ENCODE peak calls at places on chromosome 9, in eight cellular contexts. R, Q, X, I, V, L, D and F are unnamed samples.
A peak's percentile ranks its signal among the peaks of the same experiment; 100 is the strongest.

GRCh38 chr9:25261445-25261844 is 416.8 kb downstream of the TUSC1 start:
- DNase-seq in R (no peak), Q (no peak), X (no peak), I (no peak), V (no peak), L (no peak), D (no peak), F (no peak)

GRCh38 chr9:108672475-108673065 is 183.2 kb downstream of the ACTL7B start:
- DNase-seq in R (no peak), Q (no peak), X (peak; percentile 12), I (no peak), V (no peak), L (no peak), D (no peak), F (no peak)

GRCh38 chr9:92728831-92729734 is 35.5 kb downstream of the BICD2 start:
- DNase-seq in R (peak; percentile 52), Q (no peak), X (no peak), I (peak; percentile 20), V (no peak), L (peak; percentile 1), D (peak; percentile 24), F (no peak)

GRCh38 chr9:33942471-33943083 is 106.1 kb downstream of the UBAP2 start:
- DNase-seq in R (no peak), Q (no peak), X (peak; percentile 63), I (peak; percentile 93), V (no peak), L (no peak), D (peak; percentile 78), F (no peak)

GRCh38 chr9:103755986-103756385 is 338.1 kb upstream of the SMC2 start:
- DNase-seq in R (no peak), Q (no peak), X (no peak), I (no peak), V (no peak), L (no peak), D (no peak), F (no peak)

GRCh38 chr9:121825481-121825830 is 174.0 kb downstream of the DAB2IP start:
- DNase-seq in R (no peak), Q (no peak), X (no peak), I (no peak), V (no peak), L (no peak), D (no peak), F (no peak)

GRCh38 chr9:8907863-8908262 is 1108.3 kb upstream of the DMAC1 start:
- DNase-seq in R (no peak), Q (no peak), X (no peak), I (no peak), V (no peak), L (no peak), D (no peak), F (no peak)

GRCh38 chr9:93187047-93187446 is 3.1 kb downstream of the WNK2 start:
- DNase-seq in R (no peak), Q (peak; percentile 55), X (no peak), I (no peak), V (no peak), L (peak; percentile 59), D (no peak), F (peak; percentile 75)

GRCh38 chr9:26975728-26976707 is 19.8 kb downstream of the IFT74 start:
- DNase-seq in R (no peak), Q (peak; percentile 14), X (peak; percentile 14), I (peak; percentile 46), V (no peak), L (peak; percentile 76), D (peak; percentile 57), F (no peak)

GRCh38 chr9:14119694-14120514 is 194.0 kb downstream of the NFIB start:
- DNase-seq in R (no peak), Q (no peak), X (peak; percentile 88), I (peak; percentile 70), V (no peak), L (no peak), D (peak; percentile 35), F (no peak)

GRCh38 chr9:109894921-109895758 is 115.1 kb downstream of the PALM2AKAP2 start:
- DNase-seq in R (peak; percentile 50), Q (no peak), X (peak; percentile 83), I (peak; percentile 89), V (no peak), L (no peak), D (peak; percentile 37), F (no peak)

GRCh38 chr9:7974335-7975005 is 174.9 kb upstream of the DMAC1 start:
- DNase-seq in R (peak; percentile 18), Q (no peak), X (no peak), I (no peak), V (no peak), L (no peak), D (no peak), F (no peak)

GRCh38 chr9:72156586-72156985 is 7.3 kb downstream of the GDA start:
- DNase-seq in R (no peak), Q (no peak), X (no peak), I (no peak), V (no peak), L (no peak), D (no peak), F (no peak)

GRCh38 chr9:73080110-73080683 is 71.5 kb upstream of the ANXA1 start:
- DNase-seq in R (no peak), Q (no peak), X (no peak), I (no peak), V (no peak), L (peak; percentile 46), D (no peak), F (no peak)

GRCh38 chr9:132857601-132858342 is 20.3 kb downstream of the AK8 start:
- DNase-seq in R (no peak), Q (peak; percentile 58), X (no peak), I (peak; percentile 31), V (no peak), L (no peak), D (peak; percentile 55), F (peak; percentile 39)

GRCh38 chr9:126462617-126463016 is 136.0 kb downstream of the MVB12B start:
- DNase-seq in R (no peak), Q (no peak), X (no peak), I (no peak), V (no peak), L (no peak), D (no peak), F (no peak)

GRCh38 chr9:35907732-35908483 is 1.4 kb upstream of the SPAAR start:
- DNase-seq in R (peak; percentile 84), Q (peak; percentile 82), X (peak; percentile 90), I (peak; percentile 88), V (peak; percentile 89), L (peak; percentile 82), D (peak; percentile 94), F (peak; percentile 75)
- H3K4me3 ChIP-seq in R (no peak overlapping the region), Q (no peak overlapping the region), X (peak overlapping the region; percentile 37), I (no peak overlapping the region), V (peak overlapping the region; percentile 47), L (no peak overlapping the region), D (peak overlapping the region; percentile 39), F (peak overlapping the region; percentile 67)

GRCh38 chr9:35538361-35539234 is 48.7 kb downstream of the RUSC2 start:
- DNase-seq in R (peak; percentile 87), Q (peak; percentile 85), X (peak; percentile 82), I (peak; percentile 82), V (peak; percentile 91), L (peak; percentile 37), D (peak; percentile 88), F (peak; percentile 74)
- H3K4me3 ChIP-seq in R (no peak overlapping the region), Q (peak overlapping the region; percentile 53), X (peak overlapping the region; percentile 74), I (peak overlapping the region; percentile 60), V (peak overlapping the region; percentile 34), L (no peak overlapping the region), D (peak overlapping the region; percentile 53), F (peak overlapping the region; percentile 71)

DNA sequence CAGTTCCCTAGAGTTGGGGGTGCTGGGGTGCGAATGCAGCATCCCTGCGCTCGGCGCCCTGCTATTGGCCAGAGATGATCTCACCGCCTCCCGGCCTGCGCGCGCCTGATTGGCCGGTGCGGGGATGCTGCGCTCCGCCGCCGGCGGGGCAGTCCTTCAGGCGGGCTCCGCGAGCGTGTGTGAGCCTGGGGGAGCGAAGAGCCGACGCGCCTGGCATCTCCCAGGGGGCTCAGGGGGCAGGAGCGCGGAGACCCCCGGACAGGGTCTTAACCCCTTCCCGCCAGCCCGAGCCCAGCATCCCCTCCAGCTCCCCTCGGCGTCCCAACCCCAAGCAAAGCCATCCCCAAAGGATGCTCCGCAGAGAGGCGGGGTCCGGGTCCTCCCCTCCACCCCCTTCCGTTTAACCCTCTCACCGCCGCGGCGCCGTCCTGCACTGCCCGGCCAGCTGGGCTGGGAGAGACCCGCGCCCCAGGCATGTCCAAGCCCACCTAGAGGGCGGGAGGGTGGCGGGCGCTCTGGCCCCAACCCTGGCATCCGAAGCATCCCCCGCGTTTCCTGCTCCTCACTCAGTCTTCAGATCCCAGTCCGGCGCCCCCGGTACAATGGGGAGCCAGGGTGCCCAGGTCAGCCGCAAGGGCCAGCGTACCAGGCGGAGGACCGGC is 19.1 kb upstream of the TOR2A start:
- DNase-seq in R (no peak), Q (no peak), X (no peak), I (no peak), V (no peak), L (no peak), D (no peak), F (no peak)
- H3K4me3 ChIP-seq in R (no peak overlapping the region), Q (no peak overlapping the region), X (no peak overlapping the region), I (no peak overlapping the region), V (no peak overlapping the region), L (no peak overlapping the region), D (no peak overlapping the region), F (peak overlapping the region; percentile 59)

GRCh38 chr9:16654727-16655126 is 215.7 kb downstream of the BNC2 start:
- DNase-seq in R (no peak), Q (no peak), X (no peak), I (no peak), V (no peak), L (no peak), D (no peak), F (no peak)

GRCh38 chr9:16651445-16651964 is 219.0 kb downstream of the BNC2 start:
- DNase-seq in R (no peak), Q (no peak), X (no peak), I (no peak), V (no peak), L (no peak), D (no peak), F (no peak)

GRCh38 chr9:16652511-16653101 is 217.9 kb downstream of the BNC2 start:
- DNase-seq in R (no peak), Q (no peak), X (no peak), I (peak; percentile 55), V (no peak), L (no peak), D (peak; percentile 43), F (no peak)

GRCh38 chr9:16656432-16657169 is 213.9 kb downstream of the BNC2 start:
- DNase-seq in R (no peak), Q (no peak), X (no peak), I (peak; percentile 55), V (no peak), L (no peak), D (no peak), F (no peak)

DNA sequence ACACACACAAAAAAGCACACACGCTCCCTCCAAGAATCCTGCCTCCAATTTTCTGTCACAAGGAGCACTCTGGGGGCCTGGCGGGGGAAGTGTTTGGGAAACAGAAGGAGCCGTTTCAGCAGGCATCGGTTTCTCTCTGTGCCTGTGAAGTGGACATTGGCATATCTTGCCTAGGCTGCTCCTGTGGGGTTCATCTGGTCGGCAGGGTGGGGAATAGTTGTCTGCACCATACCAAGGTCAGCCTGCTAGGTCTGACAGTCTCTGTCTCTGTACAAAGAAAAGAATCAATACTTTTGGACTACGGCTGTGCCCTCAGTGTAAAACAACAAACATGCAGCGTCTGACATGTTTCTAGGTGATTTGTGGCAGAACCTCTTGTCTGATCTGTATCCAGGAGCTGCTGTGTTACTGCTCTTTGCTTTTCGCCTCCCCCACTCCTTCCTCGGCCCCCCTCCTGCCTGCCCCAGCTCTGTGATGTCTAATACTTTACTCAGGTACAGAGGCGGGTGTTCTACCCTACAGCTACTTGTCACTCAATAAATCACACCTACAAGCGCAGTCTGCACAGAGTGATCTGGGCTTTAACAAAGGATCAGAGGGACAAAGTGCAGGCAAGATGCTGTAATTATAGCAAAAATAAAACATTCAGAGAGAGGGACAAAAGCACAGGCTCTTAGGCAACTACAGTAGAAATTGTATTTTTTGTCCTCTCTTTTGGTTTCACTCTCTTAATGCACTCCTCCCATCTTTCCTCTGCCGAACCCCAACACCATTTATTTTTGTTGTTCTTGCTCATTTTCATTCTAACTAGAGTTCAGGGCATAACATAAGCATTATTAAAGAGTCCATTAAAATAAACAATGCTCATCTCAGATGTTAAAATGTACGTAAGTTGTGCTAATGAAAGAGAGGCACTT is 216.7 kb downstream of the BNC2 start:
- DNase-seq in R (no peak), Q (peak; percentile 16), X (no peak), I (no peak), V (no peak), L (no peak), D (peak; percentile 42), F (no peak)
- H3K4me3 ChIP-seq in R (no peak overlapping the region), Q (peak overlapping the region; percentile 27), X (peak overlapping the region; percentile 25), I (peak overlapping the region; percentile 45), V (peak overlapping the region; percentile 13), L (no peak overlapping the region), D (peak overlapping the region; percentile 38), F (peak overlapping the region; percentile 42)